ENCODE peak calls at places on chromosomes 1 and 21, in five cellular contexts. D is GM12865, W is retinal pigment epithelial cell, G is cardiac fibroblast, L is K562. O is an unnamed sample.

GRCh38 chr1:83815348-83815747 is 183.6 kb downstream of the TTLL7 start:
- DNase-seq in D (no peak), L (no peak), W (no peak), G (peak), O (no peak)

GRCh38 chr1:20590313-20590777 is 1.4 kb downstream of the CDA start:
- DNase-seq in L (no peak), D (no peak), W (no peak), G (peak), O (peak)

GRCh38 chr1:184074383-184074782 is 22.9 kb downstream of the TSEN15 start:
- DNase-seq in G (no peak), D (no peak), L (no peak), W (no peak), O (no peak)

GRCh38 chr1:109963864-109964263 is 20.7 kb upstream of the AHCYL1 start:
- DNase-seq in W (no peak), L (no peak), D (no peak), G (peak), O (no peak)

GRCh38 chr1:65330822-65331221 is 21.5 kb downstream of the DNAJC6 start:
- DNase-seq in L (no peak), G (no peak), D (no peak), W (no peak), O (no peak)

GRCh38 chr1:207747627-207748492 is 4.0 kb upstream of the CD46 start:
- DNase-seq in D (no peak), L (peak), G (no peak), W (no peak), O (no peak)

GRCh38 chr1:175015243-175015642 is 8.0 kb downstream of the MRPS14 start:
- DNase-seq in L (no peak), D (no peak), W (no peak), G (peak), O (no peak)

GRCh38 chr1:184881941-184882648 is 92.2 kb downstream of the NIBAN1 start:
- DNase-seq in W (no peak), L (no peak), D (peak), G (peak), O (no peak)

GRCh38 chr1:226870323-226871046 is at the start of gene PSEN2:
- DNase-seq in D (peak), G (peak), W (no peak), L (peak), O (no peak)

GRCh38 chr1:17717595-17717994 is 37.5 kb upstream of the ACTL8 start:
- DNase-seq in L (no peak), D (no peak), G (no peak), W (no peak), O (no peak)

GRCh38 chr1:223019236-223019635 is 123.8 kb downstream of the TLR5 start:
- DNase-seq in D (no peak), W (no peak), L (no peak), G (no peak), O (no peak)

GRCh38 chr1:155392898-155393411 is 72.3 kb downstream of the RUSC1 start:
- DNase-seq in L (no peak), D (no peak), G (peak), W (peak), O (no peak)

GRCh38 chr1:26471498-26472329 is 526 bp upstream of the HMGN2 start:
- DNase-seq in D (peak), L (peak), G (peak), W (peak), O (no peak)

GRCh38 chr1:156608981-156609380 is 7.7 kb upstream of the GPATCH4 start:
- DNase-seq in G (no peak), D (peak), W (no peak), L (peak), O (no peak)

GRCh38 chr21:17435565-17436543 is 77.0 kb upstream of the CXADR start:
- DNase-seq in G (peak), L (no peak), D (no peak), W (no peak), O (no peak)

GRCh38 chr1:42172394-42173133 is 8.0 kb upstream of the GUCA2A start:
- DNase-seq in W (no peak), D (no peak), L (peak), G (peak), O (no peak)

GRCh38 chr1:220483700-220484099 is 44.2 kb upstream of the MARK1 start:
- DNase-seq in D (no peak), L (no peak), W (no peak), G (no peak), O (no peak)

GRCh38 chr1:182495693-182496092 is 45.7 kb downstream of the RGSL1 start:
- DNase-seq in W (no peak), D (no peak), L (no peak), G (no peak), O (no peak)

GRCh38 chr1:96596226-96596625 is 125.4 kb upstream of the PTBP2 start:
- DNase-seq in W (no peak), G (peak), D (peak), L (peak), O (no peak)

GRCh38 chr1:66752000-66752592 is at the start of gene DYNLT5:
- DNase-seq in D (no peak), W (no peak), L (no peak), G (peak), O (no peak)

GRCh38 chr1:7536891-7537591 is 234.1 kb upstream of the VAMP3 start:
- DNase-seq in D (no peak), W (no peak), L (no peak), G (no peak), O (no peak)

GRCh38 chr1:206801467-206801866 is 29.2 kb upstream of the IL10 start:
- DNase-seq in W (no peak), L (peak), D (no peak), G (no peak), O (no peak)

GRCh38 chr1:115980998-115981993 is 5.0 kb downstream of the SLC22A15 start:
- DNase-seq in D (peak), G (peak), W (no peak), L (peak), O (no peak)

GRCh38 chr1:229326601-229327000 is 16.2 kb downstream of the CCSAP start:
- DNase-seq in W (no peak), G (no peak), D (no peak), L (no peak), O (no peak)

GRCh38 chr1:209755926-209756607 is at the start of gene TRAF3IP3:
- DNase-seq in W (no peak), L (no peak), D (peak), G (no peak), O (no peak)

GRCh38 chr21:43598416-43599120 is 60.7 kb downstream of the HSF2BP start:
- DNase-seq in L (no peak), G (peak), D (no peak), W (peak), O (no peak)

GRCh38 chr1:207024202-207025143 is 8.1 kb downstream of the C1orf116 start:
- DNase-seq in L (peak), W (no peak), D (no peak), G (no peak), O (no peak)

GRCh38 chr1:24695202-24695974 is 49.9 kb upstream of the CLIC4 start:
- DNase-seq in L (peak), W (no peak), D (peak), G (no peak), O (no peak)

DNA sequence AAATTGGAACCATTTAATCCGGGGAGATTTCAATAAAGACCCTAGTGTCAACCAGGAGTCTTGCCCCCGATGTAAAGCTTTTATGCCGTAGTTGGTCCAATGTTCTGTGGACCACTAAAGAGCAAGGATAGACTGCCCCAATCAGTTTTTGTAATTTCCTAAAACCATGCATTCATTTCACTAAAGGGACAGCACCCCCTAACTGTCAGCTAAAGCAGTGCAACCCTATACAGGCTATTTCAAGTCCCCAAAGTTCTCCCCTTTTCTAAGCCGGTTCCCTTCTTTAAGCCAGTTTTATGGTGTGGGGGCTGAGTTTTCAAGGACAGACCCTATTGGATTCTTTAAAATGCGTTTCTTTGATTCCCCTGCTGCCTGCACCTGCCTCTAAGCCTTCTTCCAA is 12.7 kb upstream of the PDPN start:
- DNase-seq in G (no peak), W (no peak), L (peak), D (peak), O (no peak)
- TF ChIP-seq CTCF in G (peak), W (peak), L (peak), D (peak), O (peak)

DNA sequence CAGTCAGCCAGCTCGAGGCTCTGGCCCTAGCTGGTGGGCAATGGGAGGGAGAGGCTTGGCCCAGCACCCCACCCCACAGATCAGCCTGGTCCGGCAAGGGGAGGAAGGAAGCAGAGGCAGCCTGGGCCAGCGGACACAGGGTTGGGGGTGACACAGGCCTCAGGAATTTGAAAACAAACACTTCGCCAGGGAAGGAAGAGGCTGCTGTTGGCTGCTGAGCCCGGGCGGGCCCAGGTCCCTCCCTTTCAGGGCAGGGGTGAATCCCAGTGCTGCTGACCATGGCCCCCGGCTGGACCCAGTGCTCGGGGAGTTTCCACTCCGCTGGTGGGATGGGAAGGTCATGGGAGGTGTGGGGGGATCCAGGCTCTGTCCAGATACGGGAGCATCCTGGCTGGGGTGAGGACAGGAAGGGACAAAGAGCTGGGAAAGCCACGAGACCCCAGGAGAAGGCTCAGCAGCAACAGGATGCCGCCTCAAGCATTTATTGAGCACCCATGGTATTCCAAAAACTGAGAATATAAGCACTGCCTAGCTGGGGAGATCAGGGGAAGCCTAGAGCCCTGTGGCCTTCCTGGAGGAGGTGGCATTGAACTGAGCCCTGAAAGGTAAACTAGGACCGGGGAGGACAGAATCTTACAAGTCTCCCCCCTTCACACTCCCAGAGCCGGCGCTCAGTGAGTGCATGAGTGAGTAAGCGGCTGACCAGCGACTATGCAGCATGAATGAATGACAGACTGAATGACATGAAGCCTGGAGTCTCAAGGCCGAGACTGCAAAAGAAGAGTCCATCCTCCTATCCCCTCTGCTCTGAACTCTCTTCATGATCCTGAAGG is 26.2 kb upstream of the EPHA2 start:
- DNase-seq in G (peak), W (no peak), L (no peak), D (no peak), O (no peak)
- H3K4me3 ChIP-seq in G (no peak), W (no peak), L (no peak), D (no peak), O (no peak)

GRCh38 chr1:202159534-202160371 is 649 bp downstream of the PTPN7 start:
- DNase-seq in D (peak), W (no peak), L (peak), G (no peak), O (no peak)
- TF ChIP-seq CTCF in D (no peak), W (no peak), L (no peak), G (no peak), O (no peak)

DNA sequence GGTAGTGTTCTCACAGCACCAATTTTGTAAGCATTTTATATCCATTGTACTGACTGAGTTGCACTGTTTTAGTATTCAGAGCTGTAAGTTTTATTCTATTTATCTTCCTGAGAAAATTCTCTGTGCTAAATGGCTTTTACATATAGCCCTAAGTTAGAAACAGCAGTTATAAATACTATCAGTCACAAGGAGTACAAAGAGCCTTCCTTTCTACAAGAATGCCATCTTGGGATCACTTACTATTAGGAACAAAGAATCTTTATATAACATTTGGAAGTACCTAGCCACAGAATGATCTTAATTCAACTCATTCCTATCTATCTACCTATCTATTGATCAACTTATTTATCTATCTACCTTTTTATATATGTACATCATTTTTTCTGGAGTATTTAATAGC is 423.9 kb upstream of the RGS18 start:
- DNase-seq in L (no peak), G (no peak), W (no peak), D (no peak), O (no peak)
- H3K4me3 ChIP-seq in L (no peak), G (no peak), W (no peak), D (no peak), O (no peak)

DNA sequence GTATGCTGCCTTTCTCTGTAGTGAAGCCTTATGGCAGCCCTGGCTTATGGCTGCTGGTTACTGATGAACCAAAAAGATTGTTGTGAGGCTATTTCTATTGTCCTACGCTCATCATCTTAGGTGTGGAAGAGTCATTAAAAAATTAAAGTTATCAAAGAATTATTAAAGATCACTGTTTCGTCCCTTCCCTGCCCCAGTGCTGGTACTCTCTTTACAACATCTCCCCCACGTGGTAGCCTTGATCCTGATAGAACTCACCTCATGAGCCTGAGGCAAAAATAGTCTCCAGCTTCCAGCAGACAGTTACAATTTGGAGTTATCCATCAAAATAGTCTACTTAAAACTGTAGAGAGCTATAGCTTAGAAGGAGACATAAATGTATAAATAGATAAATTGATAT is 201.5 kb downstream of the S1PR1 start:
- DNase-seq in W (no peak), L (no peak), D (peak), G (peak), O (no peak)
- TF ChIP-seq CTCF in W (peak), L (no peak), D (peak), G (peak), O (peak)

GRCh38 chr1:212702672-212703071 is 3.0 kb upstream of the BATF3 start:
- DNase-seq in D (no peak), G (no peak), L (no peak), W (no peak), O (no peak)

GRCh38 chr1:212700597-212700891 is 904 bp upstream of the BATF3 start:
- DNase-seq in D (no peak), G (no peak), L (no peak), W (no peak), O (no peak)

GRCh38 chr1:212701910-212702309 is 2.3 kb upstream of the BATF3 start:
- DNase-seq in L (no peak), D (no peak), G (no peak), W (no peak), O (no peak)

GRCh38 chr1:212699839-212700596 is at the start of gene BATF3:
- DNase-seq in G (no peak), W (no peak), L (no peak), D (peak), O (no peak)

DNA sequence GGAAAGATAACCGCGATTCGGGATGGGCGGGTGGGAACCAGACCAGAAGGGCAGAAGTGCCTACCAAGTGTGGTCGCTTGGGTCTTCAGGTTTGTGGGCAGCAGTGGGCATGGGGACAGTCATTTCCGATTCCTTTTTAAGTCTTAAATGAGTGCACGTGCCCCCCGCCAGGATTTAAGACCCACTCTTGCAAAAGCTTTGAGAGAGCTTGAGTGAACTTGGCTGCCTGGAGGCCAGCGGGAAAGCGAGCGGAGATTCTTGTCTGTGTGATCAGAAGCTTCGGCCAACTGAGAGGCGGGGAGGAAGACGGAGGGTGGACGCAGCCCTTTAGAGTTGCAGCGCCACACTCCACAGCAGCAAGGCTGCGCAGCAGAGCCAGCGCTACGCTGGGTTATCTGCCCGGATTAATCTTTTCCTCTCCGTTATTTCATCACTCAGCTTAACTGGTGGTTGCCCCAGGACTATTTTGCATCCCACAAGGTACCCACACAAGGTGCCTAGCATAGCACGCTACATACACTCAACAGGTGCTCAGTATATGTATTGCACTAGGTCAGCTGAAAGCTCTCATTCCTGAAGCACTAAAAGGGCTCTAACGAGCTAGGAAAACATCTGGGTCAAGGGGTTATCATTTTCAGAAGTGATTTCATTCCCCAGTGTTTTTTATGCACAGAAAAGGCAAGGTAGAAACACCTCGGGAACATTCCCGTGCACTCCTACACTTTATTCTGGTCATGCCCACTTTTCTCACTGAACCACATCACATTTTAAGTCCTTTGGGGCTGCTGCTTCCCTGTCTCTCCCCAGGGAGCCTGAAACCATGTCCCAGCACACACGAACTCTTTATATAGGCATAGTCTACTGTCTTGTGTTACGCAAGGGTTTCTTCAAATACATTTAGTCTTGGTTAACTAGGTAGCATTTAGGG is 1.5 kb upstream of the BATF3 start:
- DNase-seq in W (peak), L (peak), D (peak), G (peak), O (no peak)
- H3K4me3 ChIP-seq in W (peak), L (no peak), D (peak), G (peak), O (peak)

O was measured in epithelial cell of proximal tubule.